ENCODE peak calls at places on chromosomes 5 and 9, in four cellular contexts. A is fibroblast of lung, V is skeletal muscle cell, T is tibial nerve. G is an unnamed sample.

GRCh38 chr9:78296208-78296892 is 575 bp upstream of the PSAT1 start:
- DNase-seq in A (peak), V (no peak), T (no peak), G (peak)

GRCh38 chr5:151036556-151036955 is 16.2 kb downstream of the GPX3 start:
- DNase-seq in A (no peak), V (no peak), T (no peak), G (no peak)

GRCh38 chr5:173198049-173198448 is 37.0 kb downstream of the NKX2-5 start:
- DNase-seq in A (no peak), V (no peak), T (no peak), G (no peak)

GRCh38 chr5:92998456-92998855 is 582.6 kb downstream of the NR2F1-AS1 start:
- DNase-seq in A (no peak), V (no peak), T (no peak), G (no peak)

GRCh38 chr5:137954131-137954879 is 65.0 kb downstream of the PKD2L2 start:
- DNase-seq in A (peak), V (peak), T (peak), G (peak)

GRCh38 chr9:123773783-123774182 is 156.1 kb downstream of the DENND1A start:
- DNase-seq in A (no peak), V (no peak), T (no peak), G (no peak)

GRCh38 chr5:126961702-126962101 is 68.7 kb downstream of the MARCHF3 start:
- DNase-seq in A (no peak), V (peak), T (no peak), G (peak)

GRCh38 chr5:56565693-56566092 is 249.7 kb upstream of the MAP3K1 start:
- DNase-seq in A (no peak), V (no peak), T (no peak), G (no peak)

GRCh38 chr5:143182106-143182505 is 221.4 kb downstream of the NR3C1 start:
- DNase-seq in A (no peak), V (no peak), T (no peak), G (no peak)

GRCh38 chr5:96476654-96477053 is 43.6 kb upstream of the PCSK1 start:
- DNase-seq in A (peak), V (peak), T (no peak), G (peak)

G was measured in endothelial cell of umbilical vein.